ENCODE peak calls at places on chromosomes 11 and 22, in nine cellular contexts. Y is AG04450; N is iPS DF 6.9; T is naive thymus-derived CD8-positive, alpha-beta T cell; P is activated T-helper 1 cell treated with anti-CD3 and anti-CD28 coated beads, Interleukin-2, amount 50 U/mL, for 16 hours; E is HT1080; M is COLO829; K is activated CD4-positive, alpha-beta T cell treated with anti-CD3 and anti-CD28 coated beads, Interleukin-2, amount 50 U/mL, for 24 hours; S is cardiac muscle cell. H is an unnamed sample.

GRCh38 chr11:120492486-120492885 is 19.1 kb upstream of the GRIK4 start:
- DNase-seq in T (no peak), S (no peak), P (no peak), E (no peak), K (no peak), N (no peak), Y (no peak), M (no peak), H (no peak)

GRCh38 chr22:45268958-45269844 is 15.5 kb upstream of the UPK3A start:
- DNase-seq in Y (peak; percentile 23), N (no peak), S (peak; percentile 91), P (peak; percentile 87), E (peak; percentile 50), T (peak; percentile 94), K (peak; percentile 74), M (peak; percentile 70), H (no peak)

GRCh38 chr11:37504925-37505324 is 906.9 kb upstream of the RAG2 start:
- DNase-seq in Y (peak; percentile 74), S (no peak), M (peak; percentile 33), E (peak; percentile 91), P (no peak), T (no peak), K (no peak), N (no peak), H (peak; percentile 19)

GRCh38 chr22:23353696-23354095 is 173.4 kb downstream of the BCR start:
- DNase-seq in P (no peak), E (no peak), T (no peak), Y (no peak), N (no peak), M (no peak), K (no peak), S (no peak), H (no peak)

GRCh38 chr11:96310236-96310635 is 32.8 kb downstream of the MAML2 start:
- DNase-seq in P (no peak), M (no peak), Y (no peak), T (no peak), K (no peak), N (no peak), S (no peak), E (no peak), H (no peak)

GRCh38 chr11:114102993-114103896 is 43.7 kb downstream of the ZBTB16 start:
- DNase-seq in N (no peak), K (no peak), M (no peak), Y (no peak), E (no peak), T (no peak), S (no peak), P (no peak), H (no peak)

GRCh38 chr11:20594274-20595061 is 4.9 kb upstream of the SLC6A5 start:
- DNase-seq in Y (no peak), S (no peak), M (no peak), K (no peak), E (no peak), N (no peak), T (no peak), P (no peak), H (no peak)

GRCh38 chr11:119185916-119186634 is 800 bp downstream of the NHERF4 start:
- DNase-seq in T (no peak), K (no peak), E (no peak), M (no peak), S (no peak), P (no peak), N (no peak), Y (no peak), H (no peak)

GRCh38 chr22:43923631-43924548 is at the start of gene PNPLA3:
- DNase-seq in Y (peak; percentile 50), S (peak; percentile 95), E (peak; percentile 58), P (peak; percentile 64), T (peak; percentile 65), K (peak; percentile 71), N (peak; percentile 73), M (peak; percentile 93), H (peak; percentile 54)

GRCh38 chr11:67605231-67606011 is 1.3 kb upstream of the NDUFV1 start:
- DNase-seq in K (no peak), N (no peak), Y (no peak), P (no peak), S (no peak), M (no peak), E (no peak), T (no peak), H (no peak)

GRCh38 chr11:67247946-67248550 is 18.2 kb upstream of the GRK2 start:
- DNase-seq in E (no peak), S (no peak), T (no peak), M (no peak), P (no peak), K (no peak), N (no peak), Y (no peak), H (no peak)

GRCh38 chr22:42074153-42074750 is at the start of gene PHETA2:
- DNase-seq in N (no peak), Y (no peak), E (no peak), M (no peak), S (peak; percentile 14), P (peak; percentile 41), T (peak; percentile 28), K (no peak), H (no peak)

GRCh38 chr22:26679003-26679629 is 21.7 kb downstream of the MIAT start:
- DNase-seq in P (peak; percentile 48), T (peak; percentile 53), M (peak; percentile 79), S (peak; percentile 80), K (peak; percentile 67), N (peak; percentile 83), E (peak; percentile 73), Y (peak; percentile 46), H (peak; percentile 66)

GRCh38 chr11:57213282-57214086 is 23.6 kb downstream of the APLNR start:
- DNase-seq in Y (no peak), M (peak; percentile 34), E (no peak), K (no peak), T (no peak), P (no peak), N (no peak), S (peak; percentile 50), H (no peak)

GRCh38 chr11:16825968-16826367 is 87.5 kb downstream of the C11orf58 start:
- DNase-seq in P (no peak), E (peak; percentile 10), Y (no peak), S (no peak), T (no peak), M (no peak), N (no peak), K (no peak), H (no peak)

GRCh38 chr11:45073575-45074225 is 72.7 kb upstream of the PRDM11 start:
- DNase-seq in Y (no peak), T (no peak), N (no peak), S (peak; percentile 46), E (no peak), M (no peak), K (no peak), P (no peak), H (no peak)

GRCh38 chr11:6012055-6012668 is 5.4 kb upstream of the OR56A4 start:
- DNase-seq in Y (no peak), K (no peak), T (no peak), E (no peak), S (no peak), P (no peak), M (no peak), N (no peak), H (no peak)

GRCh38 chr11:128207861-128208321 is 379.5 kb downstream of the ETS1 start:
- DNase-seq in S (no peak), N (no peak), P (no peak), T (no peak), Y (peak; percentile 44), E (peak; percentile 99), K (no peak), M (no peak), H (no peak)

GRCh38 chr11:36233226-36233625 is 56.0 kb downstream of the COMMD9 start:
- DNase-seq in M (no peak), K (no peak), N (no peak), Y (no peak), S (no peak), P (no peak), T (no peak), E (no peak), H (no peak)